ENCODE peak calls at places on chromosome 6, in nine cellular contexts. K, R, I, Z, E, Y, M, X and V are unnamed samples.

GRCh38 chr6:111361648-111362047 is 121.4 kb downstream of the REV3L start:
- DNase-seq in Z (no peak), M (no peak), K (no peak), X (no peak), R (peak), Y (peak), E (peak), I (peak), V (no peak)

GRCh38 chr6:52566853-52567279 is 10.0 kb downstream of the TRAM2 start:
- DNase-seq in X (peak), M (no peak), Y (no peak), K (peak), Z (no peak), E (peak), I (peak), R (peak), V (no peak)

GRCh38 chr6:46098678-46099077 is 31.1 kb upstream of the ENPP4 start:
- DNase-seq in I (no peak), E (no peak), R (no peak), Y (peak), M (no peak), Z (no peak), K (no peak), X (no peak), V (no peak)

GRCh38 chr6:143536866-143537691 is 25.6 kb upstream of the FUCA2 start:
- DNase-seq in I (peak), M (peak), R (peak), Z (peak), E (peak), K (no peak), Y (peak), X (peak), V (peak)

GRCh38 chr6:167703347-167703746 is 123.4 kb upstream of the AFDN start:
- DNase-seq in X (no peak), R (no peak), M (no peak), E (no peak), I (no peak), Z (no peak), K (no peak), Y (no peak), V (no peak)

GRCh38 chr6:76124010-76124409 is 51.5 kb upstream of the IMPG1 start:
- DNase-seq in R (no peak), E (no peak), M (no peak), Z (no peak), X (no peak), K (no peak), Y (no peak), I (no peak), V (no peak)

GRCh38 chr6:54737247-54737646 is 109.3 kb upstream of the FAM83B start:
- DNase-seq in M (no peak), X (no peak), Y (no peak), K (no peak), E (peak), Z (no peak), I (no peak), R (peak), V (no peak)

GRCh38 chr6:148671085-148671484 is 75.7 kb upstream of the UST start:
- DNase-seq in I (no peak), X (no peak), R (no peak), Z (no peak), Y (no peak), M (no peak), E (no peak), K (no peak), V (no peak)

GRCh38 chr6:81241126-81241525 is 511.4 kb downstream of the TENT5A start:
- DNase-seq in M (no peak), Y (no peak), R (no peak), E (no peak), I (peak), Z (no peak), K (peak), X (no peak), V (no peak)

GRCh38 chr6:124028117-124028516 is 224.5 kb downstream of the NKAIN2 start:
- DNase-seq in I (peak), K (no peak), Z (no peak), M (no peak), E (no peak), X (no peak), Y (no peak), R (no peak), V (no peak)

GRCh38 chr6:4950076-4950475 is 53.8 kb downstream of the RPP40 start:
- DNase-seq in X (no peak), M (no peak), Z (no peak), E (no peak), Y (no peak), I (no peak), K (no peak), R (no peak), V (no peak)

GRCh38 chr6:81814365-81815109 is 62.1 kb upstream of the TENT5A start:
- DNase-seq in Y (no peak), K (no peak), M (no peak), I (no peak), Z (no peak), E (peak), X (no peak), R (no peak), V (no peak)

GRCh38 chr6:87847830-87848210 is 145.8 kb upstream of the AKIRIN2 start:
- DNase-seq in K (no peak), X (no peak), Z (no peak), Y (no peak), E (no peak), I (no peak), M (no peak), R (no peak), V (no peak)

GRCh38 chr6:75103411-75103810 is 102.4 kb downstream of the COL12A1 start:
- DNase-seq in Z (no peak), I (no peak), E (no peak), K (no peak), Y (no peak), R (no peak), X (no peak), M (no peak), V (no peak)

GRCh38 chr6:11209941-11210340 is 22.5 kb downstream of the NEDD9 start:
- DNase-seq in K (no peak), Z (no peak), E (no peak), R (no peak), X (no peak), M (no peak), I (no peak), Y (no peak), V (no peak)

GRCh38 chr6:145735356-145736165 is at the start of gene EPM2A:
- DNase-seq in K (peak), M (peak), E (peak), Z (peak), Y (peak), I (peak), R (peak), X (peak), V (peak)

GRCh38 chr6:132813173-132813856 is 1.1 kb upstream of the RPS12 start:
- DNase-seq in I (peak), Z (peak), X (peak), E (peak), Y (peak), M (no peak), R (peak), K (no peak), V (peak)

GRCh38 chr6:31180500-31180899 is 10.0 kb upstream of the POU5F1 start:
- DNase-seq in R (no peak), E (peak), K (peak), I (peak), Y (peak), M (peak), X (peak), Z (peak), V (peak)

GRCh38 chr6:17115251-17116089 is 13.6 kb downstream of the STMND1 start:
- DNase-seq in M (no peak), I (peak), X (no peak), Z (no peak), Y (no peak), K (peak), R (peak), E (peak), V (no peak)

GRCh38 chr6:491233-491632 is 99.7 kb downstream of the IRF4 start:
- DNase-seq in K (no peak), E (no peak), Z (peak), R (no peak), Y (no peak), M (peak), I (peak), X (no peak), V (peak)

GRCh38 chr6:108655840-108656650 is 95.3 kb downstream of the FOXO3 start:
- DNase-seq in M (no peak), R (no peak), Y (no peak), K (peak), I (peak), Z (no peak), E (no peak), X (no peak), V (no peak)

GRCh38 chr6:33761922-33762629 is 15.4 kb upstream of the IP6K3 start:
- DNase-seq in Y (no peak), K (no peak), M (peak), R (peak), Z (no peak), I (no peak), X (peak), E (peak), V (no peak)

GRCh38 chr6:26268659-26269402 is 96.2 kb upstream of the BTN3A2 start:
- DNase-seq in Z (no peak), R (peak), I (peak), E (peak), K (no peak), Y (no peak), X (no peak), M (no peak), V (no peak)

GRCh38 chr6:118963003-118963402 is 28.0 kb upstream of the MCM9 start:
- DNase-seq in Z (no peak), X (no peak), E (peak), K (no peak), Y (peak), M (no peak), I (peak), R (peak), V (no peak)

GRCh38 chr6:168459572-168459971 is 18.6 kb downstream of the SMOC2 start:
- DNase-seq in E (no peak), K (no peak), I (no peak), Z (no peak), M (no peak), Y (no peak), R (no peak), X (no peak), V (no peak)

GRCh38 chr6:80547827-80548226 is 441.4 kb downstream of the BCKDHB start:
- DNase-seq in Y (no peak), I (peak), Z (no peak), K (peak), M (no peak), X (no peak), E (peak), R (no peak), V (no peak)

GRCh38 chr6:144543006-144543871 is 258.1 kb downstream of the UTRN start:
- DNase-seq in I (peak), K (no peak), R (peak), Y (no peak), X (no peak), E (peak), M (no peak), Z (no peak), V (no peak)

GRCh38 chr6:123926000-123926399 is 122.3 kb downstream of the NKAIN2 start:
- DNase-seq in E (no peak), M (no peak), K (no peak), X (no peak), R (no peak), Y (no peak), Z (no peak), I (peak), V (no peak)

GRCh38 chr6:81766482-81767069 is 14.1 kb upstream of the TENT5A start:
- DNase-seq in Z (no peak), M (no peak), K (peak), Y (no peak), R (no peak), I (peak), X (no peak), E (peak), V (no peak)

GRCh38 chr6:142760152-142760551 is 184.8 kb downstream of the HIVEP2 start:
- DNase-seq in M (no peak), I (peak), Z (no peak), Y (no peak), E (peak), X (no peak), R (peak), K (no peak), V (no peak)

GRCh38 chr6:34146021-34146782 is at the start of gene GRM4:
- DNase-seq in M (no peak), Y (peak), R (no peak), K (no peak), E (no peak), X (no peak), Z (no peak), I (no peak), V (no peak)

GRCh38 chr6:149913542-149914240 is 9.2 kb downstream of the RAET1G start:
- DNase-seq in R (no peak), K (no peak), E (no peak), I (no peak), M (no peak), Z (no peak), Y (no peak), X (no peak), V (no peak)

GRCh38 chr6:128117916-128118315 is 217.1 kb upstream of the THEMIS start:
- DNase-seq in Y (no peak), M (no peak), K (no peak), E (peak), Z (no peak), X (no peak), I (no peak), R (no peak), V (no peak)

GRCh38 chr6:137241481-137242011 is 22.4 kb upstream of the IFNGR1 start:
- DNase-seq in R (no peak), I (peak), Y (no peak), X (no peak), E (no peak), Z (no peak), K (peak), M (no peak), V (no peak)

GRCh38 chr6:137910424-137910834 is 43.4 kb downstream of the TNFAIP3 start:
- DNase-seq in M (no peak), K (no peak), Y (no peak), X (peak), I (peak), E (no peak), Z (no peak), R (no peak), V (no peak)